ENCODE peak calls at places on chromosome 3, in five cellular contexts. One of them, this sample, is unnamed.

GRCh38 chr3:168054447-168054846 is 41.3 kb downstream of the GOLIM4 start:
- DNase-seq in neuronal stem cell: no peak
- DNase-seq in HAP-1: no peak
- DNase-seq in GM23338: no peak
- DNase-seq in heart left ventricle: no peak
- DNase-seq in this sample: no peak

GRCh38 chr3:60309539-60310268 is 941.5 kb downstream of the FHIT start:
- DNase-seq in neuronal stem cell: no peak
- DNase-seq in HAP-1: no peak
- DNase-seq in GM23338: no peak
- DNase-seq in heart left ventricle: no peak
- DNase-seq in this sample: no peak

GRCh38 chr3:30779686-30780287 is 114.7 kb downstream of the GADL1 start:
- DNase-seq in neuronal stem cell: peak; percentile 18
- DNase-seq in HAP-1: peak; percentile 32
- DNase-seq in GM23338: peak; percentile 71
- DNase-seq in heart left ventricle: no peak
- DNase-seq in this sample: peak; percentile 13

GRCh38 chr3:138909904-138910303 is 37.0 kb downstream of the FOXL2 start:
- DNase-seq in neuronal stem cell: no peak
- DNase-seq in HAP-1: no peak
- DNase-seq in GM23338: no peak
- DNase-seq in heart left ventricle: no peak
- DNase-seq in this sample: no peak

GRCh38 chr3:178001670-178002101 is 534.5 kb upstream of the KCNMB2 start:
- DNase-seq in neuronal stem cell: no peak
- DNase-seq in HAP-1: no peak
- DNase-seq in GM23338: no peak
- DNase-seq in heart left ventricle: no peak
- DNase-seq in this sample: no peak

GRCh38 chr3:15630646-15631350 is 29.3 kb downstream of the BTD start:
- DNase-seq in neuronal stem cell: no peak
- DNase-seq in HAP-1: peak; percentile 31
- DNase-seq in GM23338: peak; percentile 34
- DNase-seq in heart left ventricle: no peak
- DNase-seq in this sample: no peak

GRCh38 chr3:133097214-133097613 is 59.0 kb downstream of the TMEM108 start:
- DNase-seq in neuronal stem cell: no peak
- DNase-seq in HAP-1: no peak
- DNase-seq in GM23338: no peak
- DNase-seq in heart left ventricle: no peak
- DNase-seq in this sample: no peak

GRCh38 chr3:197371521-197372075 is 73.2 kb upstream of the DLG1 start:
- DNase-seq in neuronal stem cell: no peak
- DNase-seq in HAP-1: no peak
- DNase-seq in GM23338: no peak
- DNase-seq in heart left ventricle: no peak
- DNase-seq in this sample: peak; percentile 2

GRCh38 chr3:57031622-57032541 is 28.6 kb upstream of the SPATA12 start:
- DNase-seq in neuronal stem cell: no peak
- DNase-seq in HAP-1: no peak
- DNase-seq in GM23338: no peak
- DNase-seq in heart left ventricle: no peak
- DNase-seq in this sample: no peak

GRCh38 chr3:30347679-30348216 is 258.7 kb upstream of the TGFBR2 start:
- DNase-seq in neuronal stem cell: no peak
- DNase-seq in HAP-1: no peak
- DNase-seq in GM23338: no peak
- DNase-seq in heart left ventricle: no peak
- DNase-seq in this sample: no peak

GRCh38 chr3:17219593-17219992 is 334.8 kb downstream of the PLCL2 start:
- DNase-seq in neuronal stem cell: no peak
- DNase-seq in HAP-1: no peak
- DNase-seq in GM23338: no peak
- DNase-seq in heart left ventricle: no peak
- DNase-seq in this sample: no peak

GRCh38 chr3:32882603-32883025 is 64.8 kb downstream of the TRIM71 start:
- DNase-seq in neuronal stem cell: no peak
- DNase-seq in HAP-1: no peak
- DNase-seq in GM23338: no peak
- DNase-seq in heart left ventricle: no peak
- DNase-seq in this sample: no peak

GRCh38 chr3:171383206-171384018 is 76.8 kb downstream of the TNIK start:
- DNase-seq in neuronal stem cell: no peak
- DNase-seq in HAP-1: peak; percentile 86
- DNase-seq in GM23338: no peak
- DNase-seq in heart left ventricle: no peak
- DNase-seq in this sample: no peak

GRCh38 chr3:33474895-33475294 is 34.7 kb upstream of the UBP1 start:
- DNase-seq in neuronal stem cell: no peak
- DNase-seq in HAP-1: no peak
- DNase-seq in GM23338: no peak
- DNase-seq in heart left ventricle: no peak
- DNase-seq in this sample: no peak

GRCh38 chr3:50226888-50227389 is 9.1 kb upstream of the GNAI2 start:
- DNase-seq in neuronal stem cell: no peak
- DNase-seq in HAP-1: no peak
- DNase-seq in GM23338: no peak
- DNase-seq in heart left ventricle: no peak
- DNase-seq in this sample: no peak

GRCh38 chr3:177610677-177611654 is 413.7 kb upstream of the TBL1XR1 start:
- DNase-seq in neuronal stem cell: no peak
- DNase-seq in HAP-1: peak; percentile 12
- DNase-seq in GM23338: peak; percentile 55
- DNase-seq in heart left ventricle: no peak
- DNase-seq in this sample: no peak

GRCh38 chr3:74055064-74055463 is 430.3 kb upstream of the PDZRN3 start:
- DNase-seq in neuronal stem cell: no peak
- DNase-seq in HAP-1: peak; percentile 38
- DNase-seq in GM23338: peak; percentile 52
- DNase-seq in heart left ventricle: no peak
- DNase-seq in this sample: peak; percentile 37

GRCh38 chr3:126474498-126475410 is 937 bp downstream of the ZXDC start:
- DNase-seq in neuronal stem cell: peak; percentile 30
- DNase-seq in HAP-1: no peak
- DNase-seq in GM23338: peak; percentile 65
- DNase-seq in heart left ventricle: peak; percentile 40
- DNase-seq in this sample: peak; percentile 81

GRCh38 chr3:66812126-66812525 is 186.0 kb upstream of the KBTBD8 start:
- DNase-seq in neuronal stem cell: no peak
- DNase-seq in HAP-1: no peak
- DNase-seq in GM23338: no peak
- DNase-seq in heart left ventricle: no peak
- DNase-seq in this sample: no peak

GRCh38 chr3:61315874-61316273 is 64.6 kb upstream of the FHIT start:
- DNase-seq in neuronal stem cell: peak; percentile 11
- DNase-seq in HAP-1: no peak
- DNase-seq in GM23338: peak; percentile 65
- DNase-seq in heart left ventricle: no peak
- DNase-seq in this sample: peak; percentile 16

GRCh38 chr3:196207833-196208607 is 3.2 kb downstream of the ZDHHC19 start:
- DNase-seq in neuronal stem cell: peak; percentile 37
- DNase-seq in HAP-1: peak; percentile 33
- DNase-seq in GM23338: peak; percentile 95
- DNase-seq in heart left ventricle: no peak
- DNase-seq in this sample: peak; percentile 99

GRCh38 chr3:196208942-196209695 is 2.1 kb downstream of the ZDHHC19 start:
- DNase-seq in neuronal stem cell: no peak
- DNase-seq in HAP-1: no peak
- DNase-seq in GM23338: no peak
- DNase-seq in heart left ventricle: no peak
- DNase-seq in this sample: peak; percentile 43

GRCh38 chr3:196203833-196204232 is 7.4 kb downstream of the ZDHHC19 start:
- DNase-seq in neuronal stem cell: no peak
- DNase-seq in HAP-1: no peak
- DNase-seq in GM23338: no peak
- DNase-seq in heart left ventricle: no peak
- DNase-seq in this sample: no peak

GRCh38 chr3:196210673-196211556 is at the start of gene ZDHHC19:
- DNase-seq in neuronal stem cell: no peak
- DNase-seq in HAP-1: no peak
- DNase-seq in GM23338: peak; percentile 20
- DNase-seq in heart left ventricle: no peak
- DNase-seq in this sample: peak; percentile 57

GRCh38 chr3:196207159-196207832 is 3.9 kb downstream of the ZDHHC19 start:
- DNase-seq in neuronal stem cell: no peak
- DNase-seq in HAP-1: no peak
- DNase-seq in GM23338: peak; percentile 58
- DNase-seq in heart left ventricle: no peak
- DNase-seq in this sample: peak; percentile 96
- H3K4me3 ChIP-seq in neuronal stem cell: peak overlapping the region; percentile 6
- H3K4me3 ChIP-seq in HAP-1: peak overlapping the region; percentile 19
- H3K4me3 ChIP-seq in GM23338: peak overlapping the region; percentile 73
- H3K4me3 ChIP-seq in heart left ventricle: no peak overlapping the region
- H3K4me3 ChIP-seq in this sample: peak overlapping the region; percentile 72

GRCh38 chr3:46123646-46124045 is 84.5 kb downstream of the CCR1 start:
- DNase-seq in neuronal stem cell: no peak
- DNase-seq in HAP-1: no peak
- DNase-seq in GM23338: no peak
- DNase-seq in heart left ventricle: no peak
- DNase-seq in this sample: no peak
- H3K27me3 ChIP-seq in neuronal stem cell: no peaks in the 10 kb centered on the region
- H3K27me3 ChIP-seq in HAP-1: no peaks in the 10 kb centered on the region
- H3K27me3 ChIP-seq in GM23338: no peaks in the 10 kb centered on the region
- H3K27me3 ChIP-seq in heart left ventricle: no peaks in the 10 kb centered on the region
- H3K27me3 ChIP-seq in this sample: no peaks in the 10 kb centered on the region

DNA sequence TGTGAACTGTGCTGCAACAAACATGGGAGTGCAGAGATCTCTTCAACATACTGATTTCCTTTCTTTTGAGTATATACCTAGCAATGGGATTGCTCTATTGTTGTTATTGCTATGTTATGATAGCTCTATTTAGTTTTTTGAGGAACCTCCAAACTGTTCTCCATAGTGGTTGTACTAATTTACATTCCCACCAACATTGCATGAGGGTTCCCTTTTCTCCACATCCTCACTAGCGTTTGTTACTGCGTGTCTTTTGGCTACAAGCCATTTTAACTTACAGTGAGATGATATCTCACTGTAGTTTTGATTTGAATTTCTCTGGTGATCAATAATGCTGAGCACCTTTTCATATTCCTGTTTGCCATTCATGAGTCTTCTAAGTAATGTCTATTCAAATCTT is 45.5 kb upstream of the TNFSF10 start:
- DNase-seq in neuronal stem cell: no peak
- DNase-seq in HAP-1: no peak
- DNase-seq in GM23338: no peak
- DNase-seq in heart left ventricle: no peak
- DNase-seq in this sample: no peak
- H3K36me3 ChIP-seq in neuronal stem cell: no peaks in the 10 kb centered on the region
- H3K36me3 ChIP-seq in HAP-1: no peaks in the 10 kb centered on the region
- H3K36me3 ChIP-seq in GM23338: no peaks in the 10 kb centered on the region
- H3K36me3 ChIP-seq in heart left ventricle: no peaks in the 10 kb centered on the region
- H3K36me3 ChIP-seq in this sample: no peaks in the 10 kb centered on the region

GRCh38 chr3:119659584-119660291 is 651 bp downstream of the POPDC2 start:
- DNase-seq in neuronal stem cell: no peak
- DNase-seq in HAP-1: no peak
- DNase-seq in GM23338: no peak
- DNase-seq in heart left ventricle: no peak
- DNase-seq in this sample: no peak
- H3K4me3 ChIP-seq in neuronal stem cell: no peak overlapping the region
- H3K4me3 ChIP-seq in HAP-1: no peak overlapping the region
- H3K4me3 ChIP-seq in GM23338: no peak overlapping the region
- H3K4me3 ChIP-seq in heart left ventricle: peak overlapping the region; percentile 29
- H3K4me3 ChIP-seq in this sample: no peak overlapping the region

GRCh38 chr3:27713066-27713400 is 9.1 kb downstream of the EOMES start:
- DNase-seq in neuronal stem cell: no peak
- DNase-seq in HAP-1: no peak
- DNase-seq in GM23338: no peak
- DNase-seq in heart left ventricle: no peak
- DNase-seq in this sample: no peak
- H3K27me3 ChIP-seq in neuronal stem cell: peaks cover 63% of the 10 kb centered on the region
- H3K27me3 ChIP-seq in HAP-1: peaks cover 18% of the 10 kb centered on the region
- H3K27me3 ChIP-seq in GM23338: peaks cover 97% of the 10 kb centered on the region
- H3K27me3 ChIP-seq in heart left ventricle: peaks cover 11% of the 10 kb centered on the region
- H3K27me3 ChIP-seq in this sample: peaks cover 64% of the 10 kb centered on the region

GRCh38 chr3:183809209-183809608 is 16.2 kb downstream of the MAP6D1 start:
- DNase-seq in neuronal stem cell: no peak
- DNase-seq in HAP-1: no peak
- DNase-seq in GM23338: no peak
- DNase-seq in heart left ventricle: no peak
- DNase-seq in this sample: no peak
- H3K36me3 ChIP-seq in neuronal stem cell: peaks cover 46% of the 10 kb centered on the region
- H3K36me3 ChIP-seq in HAP-1: peaks cover 75% of the 10 kb centered on the region
- H3K36me3 ChIP-seq in GM23338: peaks cover 51% of the 10 kb centered on the region
- H3K36me3 ChIP-seq in heart left ventricle: peaks cover 86% of the 10 kb centered on the region
- H3K36me3 ChIP-seq in this sample: peaks cover 37% of the 10 kb centered on the region

GRCh38 chr3:114212646-114213045 is 24.7 kb downstream of the ZNF80 start:
- DNase-seq in neuronal stem cell: no peak
- DNase-seq in HAP-1: no peak
- DNase-seq in GM23338: no peak
- DNase-seq in heart left ventricle: no peak
- DNase-seq in this sample: no peak

GRCh38 chr3:114214542-114215341 is 22.6 kb downstream of the ZNF80 start:
- DNase-seq in neuronal stem cell: no peak
- DNase-seq in HAP-1: no peak
- DNase-seq in GM23338: peak; percentile 70
- DNase-seq in heart left ventricle: no peak
- DNase-seq in this sample: no peak

GRCh38 chr3:114216186-114216970 is 21.0 kb downstream of the ZNF80 start:
- DNase-seq in neuronal stem cell: no peak
- DNase-seq in HAP-1: no peak
- DNase-seq in GM23338: no peak
- DNase-seq in heart left ventricle: no peak
- DNase-seq in this sample: no peak

GRCh38 chr3:114213669-114214541 is 23.5 kb downstream of the ZNF80 start:
- DNase-seq in neuronal stem cell: no peak
- DNase-seq in HAP-1: no peak
- DNase-seq in GM23338: peak; percentile 56
- DNase-seq in heart left ventricle: no peak
- DNase-seq in this sample: no peak

DNA sequence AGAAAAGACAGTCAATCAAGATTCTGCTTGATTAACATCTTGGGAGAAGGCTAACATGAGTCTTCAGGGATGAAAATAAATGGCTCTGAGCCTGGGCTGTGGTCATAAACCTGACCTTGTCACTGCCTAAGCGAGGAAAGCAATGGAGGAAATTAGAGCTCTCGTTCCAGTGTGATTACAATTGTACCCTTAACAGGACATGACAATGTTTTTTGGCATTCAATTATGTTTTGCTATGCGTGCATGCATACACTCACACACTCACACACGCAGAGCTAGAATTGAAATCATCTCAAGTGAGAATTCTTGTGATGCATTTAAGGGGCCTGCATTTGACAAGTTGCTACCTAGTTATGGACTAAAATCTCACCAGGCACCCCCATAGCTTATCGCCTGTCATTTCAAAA is 24.1 kb downstream of the ZNF80 start:
- DNase-seq in neuronal stem cell: no peak
- DNase-seq in HAP-1: no peak
- DNase-seq in GM23338: no peak
- DNase-seq in heart left ventricle: no peak
- DNase-seq in this sample: no peak
- H3K4me3 ChIP-seq in neuronal stem cell: no peak overlapping the region
- H3K4me3 ChIP-seq in HAP-1: no peak overlapping the region
- H3K4me3 ChIP-seq in GM23338: no peak overlapping the region
- H3K4me3 ChIP-seq in heart left ventricle: no peak overlapping the region
- H3K4me3 ChIP-seq in this sample: no peak overlapping the region